ENCODE peak calls at places on chromosomes 2 and 18, in six cellular contexts. O is H9, P is H1, A is neuronal stem cell, U is IMR-90, B is trophoblast cell. K is an unnamed sample.

GRCh38 chr2:72036595-72036994 is 111.1 kb downstream of the CYP26B1 start:
- DNase-seq in O (peak; percentile 20), P (no peak), A (no peak), U (no peak), B (no peak), K (no peak)

GRCh38 chr18:524496-524895 is 24.0 kb upstream of the COLEC12 start:
- DNase-seq in O (no peak), P (no peak), A (no peak), U (peak; percentile 78), B (no peak), K (peak; percentile 45)

GRCh38 chr2:37586663-37587409 is 84.6 kb downstream of the CDC42EP3 start:
- DNase-seq in O (no peak), P (no peak), A (no peak), U (no peak), B (no peak), K (no peak)

GRCh38 chr18:54873884-54874255 is 45.6 kb downstream of the RAB27B start:
- DNase-seq in O (no peak), P (no peak), A (no peak), U (no peak), B (no peak), K (no peak)

GRCh38 chr2:145569108-145569507 is 1049.2 kb upstream of the ZEB2 start:
- DNase-seq in O (no peak), P (no peak), A (no peak), U (peak; percentile 39), B (no peak), K (no peak)

GRCh38 chr18:58476022-58476421 is 152.9 kb downstream of the ALPK2 start:
- DNase-seq in O (no peak), P (no peak), A (no peak), U (no peak), B (no peak), K (no peak)

GRCh38 chr2:8515864-8516533 is 165.9 kb upstream of the ID2 start:
- DNase-seq in O (no peak), P (no peak), A (no peak), U (no peak), B (no peak), K (no peak)

GRCh38 chr2:18154259-18154658 is 275.8 kb downstream of the KCNS3 start:
- DNase-seq in O (no peak), P (no peak), A (no peak), U (no peak), B (no peak), K (no peak)

GRCh38 chr2:178391701-178392100 is 59.3 kb downstream of the PRKRA start:
- DNase-seq in O (no peak), P (no peak), A (no peak), U (peak; percentile 32), B (no peak), K (no peak)

GRCh38 chr18:35182151-35182550 is 58.7 kb upstream of the ZNF397 start:
- DNase-seq in O (no peak), P (no peak), A (no peak), U (no peak), B (no peak), K (no peak)

GRCh38 chr2:197306024-197306690 is 4.4 kb downstream of the ANKRD44 start:
- DNase-seq in O (no peak), P (no peak), A (no peak), U (no peak), B (no peak), K (no peak)

GRCh38 chr2:232988444-232988843 is 24.6 kb downstream of the NGEF start:
- DNase-seq in O (no peak), P (no peak), A (no peak), U (peak; percentile 97), B (peak; percentile 58), K (peak; percentile 82)

GRCh38 chr2:108268001-108268400 is 20.7 kb upstream of the SULT1C2 start:
- DNase-seq in O (no peak), P (no peak), A (no peak), U (peak; percentile 91), B (no peak), K (peak; percentile 76)

GRCh38 chr2:19048593-19049264 is 309.7 kb downstream of the OSR1 start:
- DNase-seq in O (no peak), P (no peak), A (no peak), U (peak; percentile 65), B (no peak), K (no peak)

GRCh38 chr2:181203412-181203811 is 223.0 kb downstream of the UBE2E3 start:
- DNase-seq in O (no peak), P (no peak), A (no peak), U (peak; percentile 83), B (no peak), K (peak; percentile 54)

GRCh38 chr2:233795735-233796171 is 17.6 kb downstream of the MROH2A start:
- DNase-seq in O (peak; percentile 20), P (peak; percentile 26), A (no peak), U (no peak), B (no peak), K (no peak)

GRCh38 chr18:29154758-29155725 is 978.1 kb upstream of the CDH2 start:
- DNase-seq in O (no peak), P (no peak), A (no peak), U (peak; percentile 91), B (peak; percentile 39), K (peak; percentile 37)

GRCh38 chr2:56008661-56009411 is 85.3 kb upstream of the EFEMP1 start:
- DNase-seq in O (peak; percentile 81), P (peak; percentile 62), A (peak; percentile 86), U (peak; percentile 89), B (no peak), K (peak; percentile 82)

GRCh38 chr2:73163522-73164367 is 38.6 kb upstream of the NOTO start:
- DNase-seq in O (peak; percentile 86), P (peak; percentile 92), A (peak; percentile 63), U (peak; percentile 74), B (peak; percentile 68), K (peak; percentile 78)

GRCh38 chr2:121340926-121341325 is 55.9 kb upstream of the TFCP2L1 start:
- DNase-seq in O (no peak), P (no peak), A (no peak), U (no peak), B (no peak), K (no peak)

GRCh38 chr2:204331180-204331579 is 214.1 kb upstream of the PARD3B start:
- DNase-seq in O (no peak), P (no peak), A (no peak), U (peak; percentile 51), B (no peak), K (no peak)

GRCh38 chr18:70075906-70076305 is 128.2 kb upstream of the CD226 start:
- DNase-seq in O (no peak), P (no peak), A (no peak), U (no peak), B (no peak), K (no peak)

GRCh38 chr2:144414324-144414845 is 105.5 kb downstream of the ZEB2 start:
- DNase-seq in O (no peak), P (no peak), A (no peak), U (peak; percentile 97), B (peak; percentile 64), K (peak; percentile 94)

DNA sequence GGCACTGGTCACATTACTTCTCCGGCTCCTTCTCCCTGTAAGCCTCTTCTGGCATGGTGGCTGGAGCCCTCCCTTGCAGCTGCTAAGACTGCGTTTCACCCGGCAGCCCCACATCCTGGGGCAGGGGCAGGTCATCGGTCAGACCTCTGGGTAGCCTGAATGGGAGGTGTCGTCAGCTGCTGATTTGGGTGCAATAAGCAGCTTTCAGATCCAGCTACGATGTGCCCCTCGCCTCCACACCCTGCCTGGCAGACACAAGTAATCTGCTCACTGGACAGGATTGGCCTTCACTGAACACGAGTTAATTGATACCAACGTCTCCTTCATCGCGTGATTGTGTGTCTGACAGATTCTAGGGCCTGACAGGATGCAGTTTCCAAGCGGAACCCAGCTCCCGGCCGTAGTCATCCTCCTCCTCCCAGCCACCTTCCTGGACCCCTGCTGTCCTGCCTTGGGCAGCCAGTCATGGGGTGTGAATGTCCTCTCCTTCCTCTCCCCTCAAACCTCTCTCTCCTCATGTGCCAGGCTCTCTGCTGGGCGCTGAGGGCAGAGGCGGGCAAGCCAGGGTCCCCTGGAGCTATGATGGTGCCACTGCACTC is 18.9 kb upstream of the PDIA6 start:
- DNase-seq in O (peak; percentile 42), P (no peak), A (no peak), U (no peak), B (no peak), K (no peak)
- H4K91ac ChIP-seq in O (no peak overlapping the region), P (peak overlapping the region; percentile 2), A (no peak overlapping the region), U (no peak overlapping the region), B (no peak overlapping the region), K (no peak overlapping the region)

GRCh38 chr2:201926071-201926470 is 107.6 kb upstream of the FZD7 start:
- DNase-seq in O (no peak), P (no peak), A (no peak), U (no peak), B (no peak), K (no peak)

GRCh38 chr2:201930043-201930442 is 103.6 kb upstream of the FZD7 start:
- DNase-seq in O (no peak), P (no peak), A (no peak), U (no peak), B (no peak), K (no peak)

GRCh38 chr2:201929627-201930026 is 104.0 kb upstream of the FZD7 start:
- DNase-seq in O (no peak), P (no peak), A (no peak), U (no peak), B (no peak), K (no peak)

GRCh38 chr2:201930831-201931230 is 102.8 kb upstream of the FZD7 start:
- DNase-seq in O (no peak), P (no peak), A (no peak), U (no peak), B (no peak), K (no peak)

DNA sequence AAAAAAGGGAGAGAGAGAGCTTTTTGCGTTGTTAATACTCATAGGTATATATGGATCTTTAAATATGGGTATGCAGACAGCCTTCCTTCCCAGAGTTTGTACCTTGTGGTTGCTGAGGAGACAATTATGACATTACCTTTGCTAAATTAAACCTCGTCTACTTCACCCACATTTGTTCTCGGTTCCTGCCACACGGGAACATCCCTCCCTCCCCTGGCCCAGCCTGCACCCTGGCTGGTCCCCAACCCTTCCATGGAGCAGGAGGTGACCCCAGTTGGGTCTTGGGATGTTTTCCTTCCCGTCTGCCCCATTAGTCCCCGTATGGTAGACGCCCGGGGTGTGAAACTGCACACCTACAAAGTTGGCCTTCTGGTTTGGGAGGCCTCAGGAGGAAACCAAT is 105.3 kb upstream of the FZD7 start:
- DNase-seq in O (no peak), P (no peak), A (no peak), U (no peak), B (no peak), K (no peak)
- H2BK5ac ChIP-seq in O (no peak overlapping the region), P (no peak overlapping the region), A (no peak overlapping the region), U (no peak overlapping the region), B (no peak overlapping the region), K (no peak overlapping the region)

GRCh38 chr2:60570281-60570680 is 16.8 kb upstream of the BCL11A start:
- DNase-seq in O (no peak), P (no peak), A (no peak), U (no peak), B (no peak), K (no peak)
- H3K4me2 ChIP-seq in O (peak overlapping the region; percentile 95), P (peak overlapping the region; percentile 99), A (no peak overlapping the region), U (no peak overlapping the region), B (peak overlapping the region; percentile 97), K (no peak overlapping the region)

GRCh38 chr2:160156084-160156483 is 44.0 kb downstream of the ITGB6 start:
- DNase-seq in O (peak; percentile 42), P (no peak), A (no peak), U (no peak), B (no peak), K (no peak)
- H4K91ac ChIP-seq in O (no peak overlapping the region), P (no peak overlapping the region), A (no peak overlapping the region), U (no peak overlapping the region), B (peak overlapping the region; percentile 72), K (no peak overlapping the region)

K was measured in mesenchymal stem cell.